ENCODE peak calls at places on chromosomes 16 and 17, in seven cellular contexts. F, H, Y, V, N, X and G are unnamed samples. For H3K36me3, the result is how much of the 10 kb centered on the place peaks cover.

GRCh38 chr17:50203589-50204345 is 2.3 kb upstream of the COL1A1 start:
- DNase-seq in N (no peak), F (no peak), H (no peak), Y (peak), X (no peak), V (no peak), G (no peak)

GRCh38 chr16:86925067-86925791 is 346.9 kb downstream of the FOXL1 start:
- DNase-seq in F (no peak), X (no peak), V (no peak), Y (peak), H (no peak), N (peak), G (peak)

GRCh38 chr16:78213751-78214150 is 114.3 kb downstream of the WWOX start:
- DNase-seq in H (no peak), X (no peak), V (no peak), N (no peak), F (no peak), Y (no peak), G (no peak)

GRCh38 chr16:79469999-79470398 is 130.5 kb downstream of the MAF start:
- DNase-seq in X (peak), H (peak), N (no peak), Y (peak), V (no peak), F (no peak), G (no peak)

GRCh38 chr16:12375341-12375740 is 398.8 kb downstream of the SNX29 start:
- DNase-seq in H (peak), V (no peak), N (no peak), F (no peak), Y (no peak), X (no peak), G (no peak)

GRCh38 chr16:31484491-31485171 is 1.7 kb downstream of the SLC5A2 start:
- DNase-seq in N (peak), Y (peak), F (no peak), H (no peak), V (no peak), X (no peak), G (no peak)

GRCh38 chr16:49417354-49417753 is 43.8 kb downstream of the C16orf78 start:
- DNase-seq in F (no peak), H (no peak), X (no peak), Y (no peak), V (no peak), N (no peak), G (no peak)

GRCh38 chr16:52227851-52228250 is 319.1 kb downstream of the TOX3 start:
- DNase-seq in V (no peak), H (no peak), Y (no peak), N (no peak), X (no peak), F (no peak), G (no peak)

GRCh38 chr16:86575754-86576557 is 2.4 kb upstream of the FOXL1 start:
- DNase-seq in F (peak), V (peak), H (peak), Y (peak), X (peak), N (peak), G (peak)

GRCh38 chr16:50744911-50745310 is 3.0 kb downstream of the CYLD start:
- DNase-seq in F (no peak), Y (no peak), X (no peak), V (no peak), N (no peak), H (no peak), G (no peak)

GRCh38 chr17:34665150-34665802 is 85.9 kb downstream of the TMEM132E start:
- DNase-seq in N (no peak), X (no peak), H (no peak), V (no peak), F (no peak), Y (no peak), G (no peak)

GRCh38 chr17:13044713-13045112 is 26.9 kb upstream of the ELAC2 start:
- DNase-seq in Y (no peak), H (no peak), V (no peak), N (no peak), F (no peak), X (no peak), G (no peak)

GRCh38 chr16:29198231-29198630 is 208.3 kb downstream of the NPIPB11 start:
- DNase-seq in V (no peak), X (no peak), N (no peak), H (no peak), Y (no peak), F (no peak), G (no peak)

GRCh38 chr16:78005881-78006280 is 16.5 kb upstream of the CLEC3A start:
- DNase-seq in F (no peak), H (no peak), Y (no peak), V (no peak), N (peak), X (no peak), G (peak)

GRCh38 chr16:89278441-89279240 is 61.1 kb downstream of the ZNF778 start:
- DNase-seq in N (no peak), H (no peak), F (no peak), V (no peak), X (no peak), Y (no peak), G (no peak)

GRCh38 chr16:12539185-12539929 is 264.3 kb downstream of the CPPED1 start:
- DNase-seq in F (no peak), V (no peak), N (peak), Y (peak), H (no peak), X (no peak), G (no peak)

GRCh38 chr16:82713778-82714177 is 87.0 kb downstream of the CDH13 start:
- DNase-seq in N (no peak), V (no peak), H (no peak), Y (no peak), X (no peak), F (no peak), G (no peak)

GRCh38 chr17:73021771-73022170 is 70.7 kb downstream of the SLC39A11 start:
- DNase-seq in X (no peak), V (no peak), Y (no peak), F (no peak), N (no peak), H (no peak), G (no peak)

GRCh38 chr16:4481965-4482364 is 5.8 kb downstream of the HMOX2 start:
- DNase-seq in F (no peak), X (no peak), N (no peak), Y (no peak), H (no peak), V (no peak), G (no peak)

GRCh38 chr17:61000911-61001310 is 323.3 kb downstream of the BCAS3 start:
- DNase-seq in N (peak), F (no peak), X (no peak), Y (peak), H (no peak), V (no peak), G (no peak)

GRCh38 chr17:31495049-31495885 is 103.8 kb downstream of the RAB11FIP4 start:
- DNase-seq in V (no peak), N (no peak), F (peak), X (no peak), H (no peak), Y (no peak), G (no peak)

GRCh38 chr17:41223821-41224220 is 2.6 kb upstream of the KRTAP9-2 start:
- DNase-seq in X (no peak), H (no peak), N (no peak), F (no peak), V (no peak), Y (no peak), G (no peak)

GRCh38 chr17:81193470-81194224 is 27.6 kb upstream of the AATK start:
- DNase-seq in V (no peak), X (no peak), H (no peak), N (peak), Y (no peak), F (no peak), G (no peak)
- H3K36me3 ChIP-seq in V (under half), X (under half), H (under half), N (under half), Y (under half), F (under half), G (half or more)

GRCh38 chr17:75666959-75667790 is at the start of the genes RECQL5 and SAP30BP:
- DNase-seq in Y (peak), X (peak), H (peak), N (peak), F (peak), V (peak), G (peak)
- H3K27ac ChIP-seq in Y (peak), X (peak), H (peak), N (peak), F (peak), V (peak), G (peak)

GRCh38 chr16:16171332-16171919 is 51.9 kb downstream of the ABCC6 start:
- DNase-seq in N (no peak), X (no peak), H (no peak), F (no peak), V (no peak), Y (no peak), G (no peak)

GRCh38 chr16:16166952-16167351 is 56.3 kb downstream of the ABCC6 start:
- DNase-seq in H (no peak), X (no peak), F (no peak), N (no peak), Y (no peak), V (no peak), G (no peak)

GRCh38 chr16:16166085-16166484 is 57.2 kb downstream of the ABCC6 start:
- DNase-seq in X (no peak), N (no peak), H (no peak), V (no peak), Y (no peak), F (no peak), G (no peak)

GRCh38 chr16:16169615-16170014 is 53.7 kb downstream of the ABCC6 start:
- DNase-seq in Y (no peak), X (no peak), N (no peak), V (no peak), H (no peak), F (no peak), G (no peak)

DNA sequence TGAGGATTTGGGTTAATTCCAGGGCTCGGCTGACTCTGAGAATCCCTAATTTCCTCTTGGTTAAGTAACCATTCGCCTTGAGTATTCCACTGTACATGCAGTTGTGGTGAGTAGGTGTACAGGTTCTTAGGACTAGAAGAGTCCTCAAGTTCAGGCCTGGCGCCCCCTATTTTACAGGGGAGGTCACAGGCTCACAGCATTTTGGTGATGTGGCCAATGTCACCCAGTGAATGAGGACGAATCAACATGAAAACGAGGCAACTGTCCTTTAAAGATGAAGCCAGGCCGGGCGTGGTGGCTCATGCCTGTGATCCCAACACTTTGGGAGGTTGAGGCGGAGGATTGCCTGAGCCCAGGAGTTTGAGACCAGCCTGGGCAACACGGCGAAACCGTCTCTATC is 55.4 kb downstream of the ABCC6 start:
- DNase-seq in H (no peak), Y (no peak), F (no peak), N (no peak), V (no peak), X (no peak), G (no peak)
- H3K36me3 ChIP-seq in H (under half), Y (under half), F (under half), N (under half), V (under half), X (under half), G (under half)

DNA sequence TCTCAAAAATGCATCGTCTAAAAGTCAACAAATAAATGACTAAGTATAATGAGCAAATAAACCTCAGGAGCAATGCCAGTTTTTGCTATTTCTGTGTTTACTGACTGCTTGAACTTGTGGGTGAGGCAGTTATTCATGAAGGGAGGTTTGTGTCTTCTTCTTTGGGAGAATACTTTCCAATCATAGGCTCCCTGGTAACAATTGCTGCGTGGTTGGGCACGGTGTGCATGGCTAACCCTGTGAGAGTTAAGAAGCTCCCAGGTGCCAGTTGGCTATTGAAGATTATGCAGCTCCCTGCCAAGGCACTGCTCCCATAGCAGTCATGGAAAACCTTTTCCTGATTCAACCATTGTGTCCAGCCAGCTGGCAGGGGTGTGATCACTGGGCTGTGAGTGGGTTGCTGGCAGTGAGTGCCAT is 775.9 kb upstream of the GOT2 start:
- DNase-seq in V (no peak), N (no peak), X (no peak), Y (no peak), F (no peak), H (no peak), G (no peak)
- H3K27ac ChIP-seq in V (no peak), N (no peak), X (no peak), Y (no peak), F (no peak), H (no peak), G (no peak)

GRCh38 chr16:70377782-70378181 is 31.1 kb downstream of the DDX19A start:
- DNase-seq in X (no peak), Y (no peak), N (no peak), V (no peak), H (no peak), F (no peak), G (no peak)

GRCh38 chr16:70378869-70379493 is 32.3 kb downstream of the DDX19A start:
- DNase-seq in H (no peak), F (no peak), V (no peak), Y (no peak), X (no peak), N (no peak), G (no peak)

GRCh38 chr16:70372921-70373550 is 26.3 kb downstream of the DDX19A start:
- DNase-seq in Y (no peak), X (no peak), N (no peak), F (no peak), V (no peak), H (no peak), G (no peak)

GRCh38 chr16:70374213-70374612 is 27.5 kb downstream of the DDX19A start:
- DNase-seq in Y (no peak), X (no peak), H (no peak), V (no peak), F (no peak), N (no peak), G (no peak)

GRCh38 chr16:70375636-70376611 is 29.2 kb downstream of the DDX19A start:
- DNase-seq in N (no peak), F (no peak), Y (no peak), V (no peak), X (no peak), H (no peak), G (no peak)
- H3K36me3 ChIP-seq in N (half or more), F (under half), Y (under half), V (under half), X (under half), H (under half), G (half or more)

GRCh38 chr16:58389724-58390123 is 2.5 kb upstream of the GINS3 start:
- DNase-seq in Y (no peak), F (no peak), V (no peak), H (no peak), N (no peak), X (peak), G (no peak)

GRCh38 chr16:58393138-58393504 is 850 bp downstream of the GINS3 start:
- DNase-seq in Y (no peak), V (no peak), X (peak), H (no peak), F (no peak), N (peak), G (peak)

GRCh38 chr16:58392215-58393137 is at the start of gene GINS3:
- DNase-seq in X (peak), H (peak), N (peak), V (peak), F (peak), Y (peak), G (peak)
- H3K27ac ChIP-seq in X (peak), H (peak), N (peak), V (peak), F (peak), Y (peak), G (peak)

GRCh38 chr16:67943619-67944503 is at the start of gene LCAT:
- DNase-seq in N (peak), F (no peak), Y (no peak), H (peak), X (peak), V (no peak), G (no peak)
- H3K36me3 ChIP-seq in N (half or more), F (under half), Y (under half), H (under half), X (half or more), V (under half), G (under half)

GRCh38 chr16:1681032-1681431 is 3.0 kb downstream of the JPT2 start:
- DNase-seq in H (no peak), V (no peak), F (no peak), Y (no peak), N (no peak), X (no peak), G (no peak)
- H3K27ac ChIP-seq in H (no peak), V (no peak), F (no peak), Y (no peak), N (peak), X (no peak), G (no peak)

GRCh38 chr16:26856271-26856670 is 210.5 kb upstream of the C16orf82 start:
- DNase-seq in V (no peak), X (no peak), H (no peak), F (no peak), N (no peak), Y (no peak), G (no peak)
- H3K36me3 ChIP-seq in V (under half), X (under half), H (under half), F (under half), N (under half), Y (under half), G (under half)

GRCh38 chr17:38908676-38909181 is 16.7 kb upstream of the LASP1NB start:
- DNase-seq in Y (no peak), H (no peak), N (no peak), V (no peak), F (no peak), X (no peak), G (no peak)

GRCh38 chr17:38906429-38907172 is 18.8 kb upstream of the LASP1NB start:
- DNase-seq in V (no peak), X (no peak), Y (peak), H (no peak), N (no peak), F (no peak), G (no peak)

GRCh38 chr17:38905375-38905774 is 20.0 kb upstream of the LASP1NB start:
- DNase-seq in F (no peak), Y (no peak), H (no peak), N (no peak), X (no peak), V (no peak), G (no peak)

GRCh38 chr17:38910325-38910724 is 15.1 kb upstream of the LASP1NB start:
- DNase-seq in H (no peak), Y (no peak), F (no peak), X (no peak), V (no peak), N (no peak), G (no peak)

DNA sequence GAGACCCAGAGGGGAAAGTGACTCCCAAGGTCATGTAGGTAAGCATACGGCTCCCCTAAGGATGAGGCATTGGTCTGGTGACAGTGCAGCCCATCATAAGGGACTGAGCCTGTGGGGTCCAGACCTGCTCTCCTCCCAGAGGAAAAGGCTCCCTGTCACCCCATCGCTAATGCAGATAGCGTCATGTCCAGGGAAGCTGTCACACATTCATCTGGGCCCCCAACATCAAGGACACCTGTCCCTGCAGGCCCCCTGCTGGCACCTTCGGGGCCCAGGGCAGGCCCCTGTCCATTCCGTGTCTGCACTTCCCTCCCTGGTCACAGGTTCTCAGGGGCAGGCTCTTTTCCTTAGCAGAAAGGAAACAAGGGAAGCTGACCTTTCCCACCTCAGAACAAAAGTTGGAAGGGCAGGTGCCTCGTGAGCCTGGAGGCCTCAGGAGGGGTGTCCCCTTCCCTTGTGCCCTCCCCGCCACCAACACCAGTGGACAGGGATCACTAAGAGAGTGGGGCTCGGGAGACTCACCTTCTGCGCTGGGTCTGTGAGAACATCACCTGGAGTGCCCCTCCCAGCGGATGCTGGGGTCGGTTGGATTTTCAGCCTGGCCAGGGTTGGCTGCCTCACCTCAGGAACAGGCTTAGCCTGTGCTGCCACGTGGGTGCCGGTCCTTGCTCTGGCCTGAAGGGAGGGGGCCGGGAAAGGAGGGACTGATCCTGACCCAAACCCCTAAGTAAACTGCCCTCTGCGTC is 17.3 kb upstream of the LASP1NB start:
- DNase-seq in H (no peak), V (no peak), N (no peak), F (no peak), X (no peak), Y (no peak), G (no peak)
- H3K27ac ChIP-seq in H (no peak), V (no peak), N (no peak), F (peak), X (peak), Y (no peak), G (no peak)